ENCODE peak calls at places on chromosomes 1 and 21, in five cellular contexts. G, L, W, D and M are unnamed samples.

GRCh38 chr1:9780554-9781110 is 43.1 kb downstream of the CLSTN1 start:
- DNase-seq in G (no peak), D (no peak), W (no peak), L (no peak), M (no peak)

GRCh38 chr1:56577859-56578663 is 1.3 kb downstream of the PLPP3 start:
- DNase-seq in D (peak), G (peak), L (peak), W (peak), M (peak)

GRCh38 chr1:228867093-228867950 is 132.0 kb downstream of the RHOU start:
- DNase-seq in L (peak), D (no peak), G (no peak), W (no peak), M (no peak)

GRCh38 chr1:234661249-234661928 is 51.4 kb upstream of the IRF2BP2 start:
- DNase-seq in W (no peak), L (no peak), D (no peak), G (no peak), M (no peak)

GRCh38 chr1:1219341-1219740 is 5.4 kb upstream of the TNFRSF4 start:
- DNase-seq in W (no peak), G (no peak), D (no peak), L (no peak), M (no peak)

GRCh38 chr1:73749996-73750395 is 448.0 kb downstream of the LRRIQ3 start:
- DNase-seq in G (no peak), W (no peak), L (no peak), D (no peak), M (no peak)

GRCh38 chr1:173562813-173563212 is 40.1 kb downstream of the SLC9C2 start:
- DNase-seq in L (no peak), W (no peak), G (peak), D (peak), M (no peak)

GRCh38 chr1:194268839-194269238 is 1082.4 kb upstream of the B3GALT2 start:
- DNase-seq in W (peak), G (no peak), L (peak), D (no peak), M (no peak)

GRCh38 chr1:227351443-227351842 is 33.2 kb upstream of the CDC42BPA start:
- DNase-seq in D (no peak), G (no peak), W (peak), L (peak), M (no peak)

DNA sequence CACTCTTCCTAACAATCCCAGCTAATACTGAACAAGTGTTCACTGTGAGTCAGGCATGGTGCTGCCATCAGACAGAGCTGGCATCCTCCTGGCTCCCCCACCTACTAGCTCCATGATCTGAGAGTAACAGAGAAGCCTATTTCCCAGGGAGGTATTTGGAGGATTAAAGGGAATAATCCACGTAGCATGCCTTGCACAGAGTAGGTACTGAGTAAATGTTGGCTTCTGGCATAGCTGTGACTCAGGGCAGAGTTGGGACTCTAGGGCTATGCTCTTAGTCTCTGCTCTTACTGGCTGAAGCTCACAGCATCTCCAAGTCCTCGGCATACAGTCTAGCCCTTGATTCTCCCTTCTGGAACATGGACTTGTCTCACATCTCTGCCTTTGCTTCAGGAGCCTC is 8.2 kb downstream of the ARHGEF19 start:
- DNase-seq in W (no peak), G (no peak), D (no peak), L (no peak), M (no peak)
- TF ChIP-seq CTCF in W (no peak), G (no peak), D (no peak), L (no peak), M (no peak)

DNA sequence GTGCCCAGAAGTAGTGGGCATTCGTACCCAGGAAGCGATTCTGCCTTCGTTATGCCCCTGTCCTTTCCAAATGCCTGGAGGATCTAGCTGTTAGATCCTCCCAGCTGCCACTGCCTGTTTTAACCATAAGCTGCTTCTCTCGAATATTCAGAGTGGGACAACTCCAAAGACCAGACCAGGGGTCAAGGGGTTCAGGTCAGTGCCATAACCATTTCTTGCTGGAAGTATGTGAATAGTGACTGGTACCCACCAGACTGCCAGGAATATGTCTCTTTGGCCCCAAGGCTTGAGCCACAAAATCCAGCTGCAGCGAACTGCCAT is 914 bp upstream of the MTF1 start:
- DNase-seq in D (no peak), W (no peak), G (no peak), L (no peak), M (no peak)
- TF ChIP-seq CTCF in D (no peak), W (peak), G (peak), L (no peak), M (peak)

GRCh38 chr1:205068001-205068400 is 16.3 kb downstream of the TMEM81 start:
- DNase-seq in G (no peak), L (no peak), W (no peak), D (no peak), M (no peak)

GRCh38 chr1:205064741-205065316 is 19.4 kb downstream of the TMEM81 start:
- DNase-seq in D (no peak), W (no peak), G (no peak), L (no peak), M (no peak)

GRCh38 chr1:205065666-205066065 is 18.6 kb downstream of the TMEM81 start:
- DNase-seq in W (no peak), G (no peak), D (no peak), L (no peak), M (no peak)

GRCh38 chr1:205067031-205067430 is 17.2 kb downstream of the TMEM81 start:
- DNase-seq in G (no peak), D (no peak), L (no peak), W (no peak), M (no peak)

DNA sequence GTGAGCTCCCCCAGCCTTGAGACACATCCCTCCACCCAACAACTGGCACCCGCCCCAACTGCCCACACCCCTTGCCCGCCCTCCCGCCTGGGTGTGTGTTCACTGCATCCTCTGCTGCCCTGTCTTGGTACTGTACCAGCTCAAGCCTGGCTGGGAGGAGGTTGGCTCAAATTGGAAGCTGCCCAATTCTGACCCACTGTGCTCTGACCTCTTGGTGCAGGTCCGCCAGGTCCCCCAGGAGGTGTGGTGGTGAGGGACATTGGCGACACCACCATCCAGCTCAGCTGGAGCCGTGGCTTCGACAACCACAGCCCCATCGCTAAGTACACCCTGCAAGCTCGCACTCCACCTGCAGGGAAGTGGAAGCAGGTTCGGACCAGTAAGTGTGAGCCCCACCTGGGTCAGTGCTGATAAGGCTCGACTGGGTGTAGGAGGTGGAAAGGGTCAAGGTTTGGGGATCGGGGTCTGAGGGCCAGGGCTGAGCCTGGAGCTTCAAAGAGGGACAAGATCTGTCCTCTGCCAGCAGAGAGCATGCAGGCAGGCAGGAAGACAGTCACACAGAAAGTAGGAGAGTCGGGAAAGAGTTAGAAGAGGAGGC is 17.9 kb downstream of the TMEM81 start:
- DNase-seq in W (peak), D (peak), G (no peak), L (no peak), M (no peak)
- TF ChIP-seq CTCF in W (peak), D (peak), G (no peak), L (no peak), M (no peak)

DNA sequence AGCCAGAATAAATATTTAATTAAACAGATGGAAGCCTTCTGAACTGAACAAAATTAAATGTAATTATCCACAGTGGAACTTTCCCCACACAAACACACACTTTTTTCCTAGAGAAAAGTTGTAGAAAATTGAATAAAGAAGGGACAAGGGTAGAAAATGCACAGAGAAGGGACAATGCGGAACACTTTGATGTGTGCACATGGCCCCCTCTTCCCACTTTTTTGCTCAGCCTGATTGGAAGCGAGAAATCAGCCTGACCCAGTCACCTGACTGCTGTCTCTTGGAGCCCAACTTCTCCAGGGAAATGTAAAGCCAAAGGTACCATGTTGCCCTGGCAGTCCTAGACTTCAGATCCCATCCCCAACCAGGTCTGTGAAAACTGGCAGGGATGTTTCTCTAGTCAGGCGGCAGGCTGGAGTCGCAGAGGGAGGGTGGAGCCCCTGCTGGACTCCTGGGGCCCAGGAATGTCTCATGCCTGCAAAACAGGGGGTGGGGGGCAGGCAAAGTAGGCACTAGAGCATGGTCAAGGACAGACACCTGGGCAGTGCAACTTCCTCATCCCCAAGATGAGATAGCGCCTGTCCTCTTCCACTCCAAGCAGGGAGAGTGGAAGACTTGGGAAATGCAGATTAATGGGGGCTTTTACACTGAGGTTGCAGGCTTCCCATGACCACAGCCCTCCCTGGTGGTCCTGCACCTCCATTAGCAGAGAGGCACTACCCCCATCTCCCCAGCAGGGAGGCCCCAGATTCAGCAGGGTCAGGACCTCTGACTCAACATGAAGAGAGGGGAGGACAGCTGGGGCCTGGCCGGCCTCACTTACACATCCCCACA is 2.8 kb downstream of the CERS2 start:
- DNase-seq in L (no peak), G (no peak), D (peak), W (no peak), M (no peak)
- TF ChIP-seq CTCF in L (no peak), G (no peak), D (no peak), W (no peak), M (no peak)

DNA sequence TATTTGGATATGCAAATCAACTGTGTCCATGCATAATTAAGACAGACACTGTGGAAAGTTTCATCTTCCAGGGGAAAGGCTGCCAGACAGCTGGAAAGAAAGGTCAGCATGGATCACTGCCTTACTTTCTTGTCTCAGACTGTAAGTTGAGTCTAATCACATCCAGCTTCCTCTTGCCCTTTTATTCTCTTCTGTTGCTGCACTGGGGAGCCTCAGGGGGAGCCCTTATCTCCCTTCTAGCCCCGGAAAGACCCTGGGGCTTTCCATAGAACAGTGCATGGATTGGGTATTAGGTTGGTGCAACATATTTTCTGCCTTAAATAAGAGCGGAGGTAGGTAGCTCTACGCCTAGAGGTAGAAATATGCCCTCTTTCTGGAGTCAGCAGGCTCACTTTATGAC is 182.9 kb downstream of the OMA1 start:
- DNase-seq in W (no peak), G (no peak), L (no peak), D (peak), M (no peak)
- TF ChIP-seq CTCF in W (no peak), G (no peak), L (no peak), D (peak), M (no peak)

GRCh38 chr1:203368624-203369451 is 17.9 kb upstream of the FMOD start:
- DNase-seq in G (no peak), D (no peak), L (peak), W (peak), M (no peak)
- TF ChIP-seq CTCF in G (no peak), D (peak), L (peak), W (peak), M (no peak)

DNA sequence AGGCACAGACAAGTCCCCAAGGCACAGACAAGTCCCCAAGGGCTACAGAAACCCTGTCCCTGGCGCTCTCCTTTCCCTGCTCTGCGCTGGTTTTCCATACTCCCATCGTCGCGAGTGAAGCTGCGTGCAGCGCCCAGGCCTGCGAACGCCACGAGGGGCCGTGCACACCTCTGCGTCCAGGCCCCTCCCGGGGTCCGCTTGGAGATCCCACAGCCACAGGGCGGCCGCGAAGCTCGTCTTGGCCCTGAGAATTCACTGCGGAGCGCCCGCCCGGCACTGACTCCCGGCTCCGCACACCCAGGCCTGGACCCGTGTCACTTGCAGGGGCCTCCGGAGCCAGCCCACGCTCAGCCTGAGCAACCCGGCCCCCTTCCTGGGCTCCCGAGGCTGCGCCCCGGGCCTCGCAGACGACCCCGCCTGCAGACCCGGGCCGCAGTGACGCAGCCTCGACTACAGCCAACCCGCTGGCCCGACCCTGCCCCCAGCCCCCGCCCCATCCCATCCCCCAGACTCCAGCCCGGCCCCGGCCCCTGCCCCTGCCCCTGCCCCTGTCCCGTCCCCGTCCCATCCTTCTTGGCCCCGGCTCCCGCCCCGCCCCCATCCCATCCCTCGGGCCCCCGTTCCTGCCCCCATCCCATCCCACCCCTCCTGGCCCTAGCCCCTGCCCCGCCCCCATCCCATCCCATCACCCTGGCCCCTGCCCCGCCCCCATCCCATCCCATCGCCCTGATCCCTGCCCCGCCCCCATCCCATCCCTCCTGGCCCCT is 841 bp downstream of the POFUT2 start:
- DNase-seq in L (no peak), D (peak), W (no peak), G (peak), M (no peak)
- TF ChIP-seq CTCF in L (no peak), D (no peak), W (no peak), G (no peak), M (no peak)